ENCODE peak calls at places on chromosomes 6 and 20, in ten cellular contexts. P is IMR-90, E is RWPE2, K is choroid plexus epithelial cell, S is foreskin fibroblast, Q is endothelial cell, D is SK-N-SH, G is RWPE1, O is astrocyte of the cerebellum, V is epithelial cell of esophagus. T is an unnamed sample.

GRCh38 chr20:46964299-46965123 is 69.9 kb downstream of the EYA2 start:
- DNase-seq in G (no peak), Q (no peak), V (no peak), E (no peak), K (no peak), P (no peak), S (no peak), O (no peak), D (no peak), T (no peak)

GRCh38 chr6:167714166-167714565 is 112.5 kb upstream of the AFDN start:
- DNase-seq in D (no peak), P (no peak), Q (no peak), S (no peak), K (no peak), G (no peak), E (no peak), V (no peak), O (no peak), T (no peak)

GRCh38 chr6:116268589-116269293 is 11.0 kb downstream of the TSPYL1 start:
- DNase-seq in Q (no peak), O (peak; percentile 72), D (peak; percentile 76), G (peak; percentile 68), V (peak; percentile 81), S (peak; percentile 88), E (no peak), P (peak; percentile 86), K (peak; percentile 91), T (peak; percentile 83)

GRCh38 chr6:151842816-151843215 is 35.3 kb downstream of the ESR1 start:
- DNase-seq in K (no peak), D (no peak), G (no peak), V (peak; percentile 17), E (no peak), P (no peak), Q (no peak), S (peak; percentile 34), O (no peak), T (peak; percentile 1)

GRCh38 chr20:51532577-51533191 is 9.8 kb downstream of the NFATC2 start:
- DNase-seq in E (no peak), O (peak; percentile 35), V (no peak), D (no peak), G (no peak), S (peak; percentile 55), K (no peak), Q (no peak), P (peak; percentile 45), T (no peak)

GRCh38 chr20:20084296-20084752 is 32.0 kb downstream of the CFAP61 start:
- DNase-seq in V (no peak), K (no peak), E (no peak), Q (no peak), O (no peak), S (no peak), P (no peak), G (no peak), D (no peak), T (no peak)

GRCh38 chr6:90993771-90994170 is 406.9 kb upstream of the MAP3K7 start:
- DNase-seq in V (peak; percentile 19), D (no peak), K (no peak), O (no peak), S (no peak), P (no peak), Q (no peak), G (no peak), E (no peak), T (peak; percentile 46)

GRCh38 chr20:38143238-38143645 is 21.8 kb downstream of the TGM2 start:
- DNase-seq in E (peak; percentile 98), S (no peak), P (no peak), O (no peak), G (peak; percentile 79), K (no peak), D (peak; percentile 55), V (peak; percentile 89), Q (no peak), T (peak; percentile 77)

GRCh38 chr6:70706491-70707123 is 38.9 kb downstream of the SMAP1 start:
- DNase-seq in D (peak; percentile 12), V (peak; percentile 53), Q (peak; percentile 17), P (peak; percentile 58), S (peak; percentile 73), O (peak; percentile 47), G (peak; percentile 19), E (no peak), K (peak; percentile 74), T (peak; percentile 43)

GRCh38 chr6:44737349-44737748 is 349.8 kb downstream of the CDC5L start:
- DNase-seq in G (no peak), K (no peak), S (no peak), D (no peak), O (no peak), V (no peak), P (no peak), E (no peak), Q (no peak), T (no peak)

GRCh38 chr6:70134542-70134941 is 168.3 kb downstream of the COL9A1 start:
- DNase-seq in P (no peak), G (no peak), D (no peak), O (no peak), V (no peak), K (no peak), E (no peak), S (no peak), Q (no peak), T (no peak)

GRCh38 chr6:46437671-46438221 is 53.5 kb downstream of the RCAN2 start:
- DNase-seq in E (no peak), G (no peak), S (peak; percentile 71), K (peak; percentile 62), O (no peak), P (peak; percentile 33), Q (no peak), V (no peak), D (no peak), T (no peak)

DNA sequence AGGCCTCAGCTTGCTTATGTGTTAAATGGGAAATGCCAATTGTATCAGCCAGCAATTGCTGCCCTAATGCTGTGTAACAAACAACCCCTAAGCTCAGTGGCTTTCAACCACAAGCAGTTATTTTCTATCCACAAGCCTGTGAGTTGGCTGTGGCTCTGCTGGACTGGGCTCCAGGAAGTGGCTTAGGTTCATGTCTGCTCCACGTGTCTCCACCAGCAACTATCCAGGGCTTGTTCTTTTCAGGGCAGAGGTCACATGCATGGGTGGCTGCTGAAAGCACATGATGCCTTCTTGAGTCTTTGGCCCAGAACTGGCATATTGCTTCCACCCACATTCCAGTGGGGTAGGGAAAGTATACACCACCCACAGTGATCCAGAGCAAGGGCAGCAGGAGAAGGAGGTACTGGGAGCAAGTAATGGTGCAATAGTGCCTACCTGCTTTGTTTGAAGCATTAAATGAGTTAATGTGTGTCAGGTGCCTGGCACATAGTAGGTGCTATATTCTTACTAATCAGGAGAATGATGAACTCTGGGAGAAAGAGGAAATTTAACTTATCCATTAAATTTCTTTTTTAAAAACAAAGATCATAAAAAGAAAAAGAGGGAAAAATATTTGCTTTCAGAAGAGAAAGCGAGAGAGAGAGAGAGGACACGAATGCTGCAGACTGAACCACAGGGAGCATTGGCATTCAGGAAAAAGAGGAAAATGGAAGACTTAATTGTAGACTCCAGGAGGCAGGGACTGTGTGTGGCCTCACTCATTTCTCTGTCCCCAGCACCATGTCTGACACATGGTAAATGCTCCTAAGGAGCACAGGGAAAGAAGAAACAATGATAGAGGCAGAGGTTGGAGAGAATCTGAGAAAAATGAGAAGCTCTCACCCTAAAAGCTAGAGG is 25.2 kb upstream of the RNF24 start:
- DNase-seq in P (no peak), E (no peak), V (no peak), K (peak; percentile 48), D (no peak), S (peak; percentile 77), G (no peak), O (no peak), Q (no peak), T (no peak)
- TF ChIP-seq CTCF in P (no peak), E (no peak), V (no peak), K (no peak), D (no peak), S (no peak), G (no peak), O (no peak), Q (no peak), T (no peak)

DNA sequence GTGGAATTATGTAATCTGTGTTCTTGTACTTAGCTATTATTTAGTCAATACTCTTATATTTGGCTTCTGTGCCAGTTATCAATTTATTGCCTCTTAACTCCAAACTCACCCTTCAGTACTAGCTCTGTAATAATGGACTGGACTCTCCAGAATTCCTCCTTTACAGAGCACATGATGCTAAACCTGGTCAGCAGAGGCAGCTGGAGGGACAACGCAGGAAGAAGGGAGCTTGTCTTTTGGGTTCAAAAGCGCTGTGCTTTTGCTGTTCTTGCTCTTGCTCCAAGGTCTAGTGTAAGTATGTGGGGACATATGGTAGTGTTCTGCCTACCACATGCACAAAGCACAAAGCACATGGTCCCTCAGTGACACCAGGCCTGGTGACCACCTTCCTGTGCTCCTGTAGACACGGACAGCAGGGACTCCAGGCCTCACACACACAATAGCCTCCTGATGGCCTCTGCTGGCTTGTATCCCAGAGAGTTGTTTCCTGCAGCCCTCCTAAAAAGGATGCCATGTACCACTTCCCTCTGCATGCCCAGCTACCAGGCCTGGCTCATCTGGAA is 46.1 kb downstream of the CHD6 start:
- DNase-seq in S (no peak), O (no peak), K (peak; percentile 17), G (no peak), P (no peak), D (no peak), V (no peak), E (no peak), Q (no peak), T (no peak)
- TF ChIP-seq CTCF in S (no peak), O (peak; percentile 45), K (peak; percentile 53), G (no peak), P (no peak), D (peak; percentile 18), V (no peak), E (peak; percentile 45), Q (no peak), T (no peak)

GRCh38 chr20:324177-325042 is 942 bp upstream of the SOX12 start:
- DNase-seq in P (peak; percentile 72), D (peak; percentile 91), E (peak; percentile 95), S (peak; percentile 98), V (peak; percentile 90), Q (peak; percentile 93), K (peak; percentile 72), G (peak; percentile 91), O (no peak), T (peak; percentile 69)
- TF ChIP-seq CTCF in P (peak; percentile 24), D (peak; percentile 46), E (peak; percentile 29), S (peak; percentile 25), V (peak; percentile 22), Q (peak; percentile 21), K (peak; percentile 54), G (no peak), O (peak; percentile 37), T (peak; percentile 47)

DNA sequence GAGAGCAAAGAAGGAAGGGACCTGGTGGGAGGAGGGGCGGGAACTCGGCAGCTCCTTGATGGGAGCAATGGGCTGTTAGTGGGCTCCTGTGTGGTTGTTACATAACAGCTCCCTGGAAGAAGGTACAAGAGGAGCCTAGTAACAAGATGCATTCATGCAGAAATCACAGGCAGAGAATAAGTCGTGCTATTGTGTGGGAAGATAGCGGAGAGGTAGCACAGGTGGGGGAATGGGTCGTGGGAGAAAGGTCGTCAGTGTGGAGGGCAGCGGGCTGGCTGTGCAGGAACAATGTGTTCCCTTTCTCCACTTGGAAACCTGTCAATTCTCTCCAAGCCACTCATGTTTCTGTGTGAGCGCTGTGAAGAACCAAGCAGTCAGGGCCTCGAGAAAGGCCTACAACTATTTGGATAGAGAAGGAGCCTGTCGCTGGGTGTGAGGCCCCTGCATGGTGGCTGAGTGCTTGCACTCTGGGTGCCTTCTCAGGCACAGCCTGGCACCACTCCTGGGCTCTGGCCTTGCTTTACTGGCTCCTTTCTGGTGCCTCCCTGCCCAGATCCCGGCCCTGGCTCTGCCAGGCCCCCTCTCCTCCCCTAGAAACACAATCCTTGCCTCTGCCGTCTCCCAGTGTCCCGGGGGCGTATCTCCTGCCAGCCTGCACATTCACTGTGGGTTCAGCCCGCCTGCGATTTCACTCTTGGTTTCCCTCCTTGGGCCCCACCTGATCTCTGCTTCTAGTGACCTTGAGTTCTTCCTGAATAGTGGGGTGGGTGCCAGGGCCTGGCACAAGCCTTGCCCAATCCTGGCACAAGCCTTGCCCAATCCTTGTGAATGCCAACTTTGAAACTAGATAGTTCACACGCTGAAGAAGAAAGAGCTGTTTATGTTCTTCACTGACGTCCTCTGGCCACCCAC is 7.4 kb upstream of the FGD2 start:
- DNase-seq in D (peak; percentile 52), V (no peak), G (no peak), K (no peak), Q (no peak), S (no peak), P (no peak), O (no peak), E (no peak), T (no peak)
- TF ChIP-seq CTCF in D (no peak), V (no peak), G (no peak), K (no peak), Q (no peak), S (no peak), P (no peak), O (no peak), E (no peak), T (no peak)